ENCODE peak calls at places on chromosomes 12 and 14, in ten cellular contexts. B, G, Q, C, W, A, Z, F, R and I are unnamed samples.

GRCh38 chr14:67426161-67426560 is 14.2 kb upstream of the PLEK2 start:
- DNase-seq in B (no peak), G (no peak), Q (no peak), C (no peak), W (no peak), A (no peak), Z (no peak), F (no peak), R (no peak), I (no peak)

GRCh38 chr12:56836317-56836716 is 73.2 kb downstream of the HSD17B6 start:
- DNase-seq in B (peak; percentile 26), G (no peak), Q (peak; percentile 50), C (peak; percentile 17), W (no peak), A (no peak), Z (no peak), F (no peak), R (no peak), I (peak; percentile 40)

GRCh38 chr14:101010293-101010692 is 106.8 kb upstream of the RTL1 start:
- DNase-seq in B (no peak), G (no peak), Q (no peak), C (no peak), W (no peak), A (no peak), Z (no peak), F (peak; percentile 63), R (no peak), I (no peak)

GRCh38 chr14:79842270-79842669 is 369.0 kb downstream of the DIO2 start:
- DNase-seq in B (peak; percentile 67), G (peak; percentile 37), Q (no peak), C (peak; percentile 47), W (no peak), A (no peak), Z (no peak), F (no peak), R (no peak), I (no peak)

GRCh38 chr12:126768517-126768916 is 1498.5 kb upstream of the TMEM132C start:
- DNase-seq in B (no peak), G (no peak), Q (no peak), C (no peak), W (no peak), A (no peak), Z (no peak), F (no peak), R (no peak), I (no peak)

GRCh38 chr14:93219103-93219726 is 12.2 kb downstream of the UBR7 start:
- DNase-seq in B (peak; percentile 78), G (no peak), Q (no peak), C (no peak), W (peak; percentile 59), A (no peak), Z (no peak), F (no peak), R (peak; percentile 72), I (no peak)

GRCh38 chr12:114678028-114678427 is 5.9 kb downstream of the TBX3 start:
- DNase-seq in B (no peak), G (no peak), Q (no peak), C (no peak), W (no peak), A (no peak), Z (no peak), F (no peak), R (no peak), I (no peak)

GRCh38 chr12:29131539-29131938 is 17.5 kb upstream of the FAR2 start:
- DNase-seq in B (peak; percentile 69), G (no peak), Q (no peak), C (no peak), W (no peak), A (peak; percentile 38), Z (no peak), F (no peak), R (no peak), I (no peak)

GRCh38 chr12:46556105-46556559 is 183.6 kb upstream of the SLC38A2 start:
- DNase-seq in B (peak; percentile 93), G (no peak), Q (no peak), C (no peak), W (no peak), A (no peak), Z (no peak), F (no peak), R (peak; percentile 49), I (no peak)

GRCh38 chr12:92030618-92031017 is 115.0 kb downstream of the BTG1 start:
- DNase-seq in B (peak; percentile 78), G (peak; percentile 20), Q (no peak), C (peak; percentile 80), W (peak; percentile 53), A (no peak), Z (no peak), F (no peak), R (no peak), I (no peak)

GRCh38 chr12:95462081-95462480 is 11.9 kb upstream of the METAP2 start:
- DNase-seq in B (no peak), G (no peak), Q (no peak), C (no peak), W (no peak), A (no peak), Z (no peak), F (no peak), R (no peak), I (no peak)

GRCh38 chr12:80282761-80283160 is 161.3 kb upstream of the PTPRQ start:
- DNase-seq in B (no peak), G (no peak), Q (no peak), C (no peak), W (no peak), A (no peak), Z (no peak), F (no peak), R (no peak), I (no peak)

GRCh38 chr12:89117448-89118034 is 234.8 kb downstream of the DUSP6 start:
- DNase-seq in B (peak; percentile 8), G (no peak), Q (peak; percentile 38), C (no peak), W (peak; percentile 74), A (no peak), Z (no peak), F (no peak), R (no peak), I (no peak)

GRCh38 chr12:56581418-56582145 is 48.5 kb downstream of the BAZ2A start:
- DNase-seq in B (peak; percentile 49), G (no peak), Q (no peak), C (no peak), W (no peak), A (no peak), Z (no peak), F (no peak), R (no peak), I (no peak)

GRCh38 chr12:89345830-89346740 is 6.2 kb downstream of the DUSP6 start:
- DNase-seq in B (peak; percentile 90), G (peak; percentile 80), Q (peak; percentile 80), C (peak; percentile 47), W (peak; percentile 34), A (peak; percentile 91), Z (no peak), F (no peak), R (peak; percentile 50), I (peak; percentile 78)

DNA sequence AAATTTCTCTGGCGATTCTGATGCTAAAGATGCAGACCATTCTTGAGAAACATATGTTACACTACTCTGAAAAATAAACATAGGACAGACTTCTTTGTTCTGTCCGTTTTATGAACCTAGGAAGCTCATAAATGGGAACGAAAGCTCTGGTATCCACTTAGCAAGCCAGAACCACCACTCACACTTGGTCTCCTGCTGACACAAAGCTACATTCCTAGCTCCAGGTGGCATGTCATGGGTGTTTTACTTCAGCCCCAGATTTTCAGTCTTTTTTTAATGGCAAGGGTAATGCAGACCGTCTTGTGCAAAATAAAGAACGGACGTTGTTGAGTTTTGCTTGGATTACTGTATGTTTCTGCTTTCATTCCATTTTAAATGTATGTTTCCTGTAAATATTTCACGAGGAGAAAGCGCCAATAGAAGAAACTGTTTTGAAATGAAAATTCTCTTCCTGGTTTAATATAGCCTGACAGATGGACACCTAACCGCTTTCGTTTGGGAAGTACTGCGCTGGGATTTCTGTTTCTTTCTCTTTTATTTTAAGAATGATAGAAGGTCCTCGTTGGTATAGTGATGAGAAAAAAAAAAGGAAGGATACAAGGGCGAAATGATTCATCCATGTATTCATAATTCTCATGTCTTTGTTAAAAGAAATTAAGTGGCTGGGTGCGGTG is 820 bp upstream of the COQ5 start:
- DNase-seq in B (peak; percentile 50), G (no peak), Q (no peak), C (no peak), W (peak; percentile 36), A (no peak), Z (no peak), F (no peak), R (peak; percentile 55), I (no peak)
- TF ChIP-seq CTCF in B (peak; percentile 9), G (no peak), Q (no peak), C (no peak), W (no peak), A (no peak), Z (no peak), F (no peak), R (no peak), I (no peak)

GRCh38 chr12:83067981-83068380 is 381.3 kb downstream of the TMTC2 start:
- DNase-seq in B (no peak), G (no peak), Q (no peak), C (no peak), W (no peak), A (no peak), Z (no peak), F (no peak), R (no peak), I (no peak)

GRCh38 chr12:83065562-83065961 is 378.9 kb downstream of the TMTC2 start:
- DNase-seq in B (no peak), G (no peak), Q (no peak), C (no peak), W (no peak), A (no peak), Z (no peak), F (no peak), R (no peak), I (no peak)
- TF ChIP-seq CTCF in B (no peak), G (no peak), Q (no peak), C (no peak), W (no peak), A (no peak), Z (no peak), F (no peak), R (no peak), I (no peak)

GRCh38 chr12:2058837-2059236 is 6.0 kb downstream of the CACNA1C start:
- DNase-seq in B (no peak), G (no peak), Q (no peak), C (no peak), W (no peak), A (no peak), Z (no peak), F (no peak), R (no peak), I (no peak)
- TF ChIP-seq CTCF in B (no peak), G (no peak), Q (no peak), C (no peak), W (no peak), A (no peak), Z (no peak), F (no peak), R (no peak), I (no peak)

GRCh38 chr14:36256131-36256801 is 64.2 kb downstream of the MBIP start:
- DNase-seq in B (peak; percentile 18), G (no peak), Q (no peak), C (no peak), W (peak; percentile 65), A (peak; percentile 8), Z (no peak), F (no peak), R (no peak), I (no peak)

GRCh38 chr14:36258241-36258640 is 62.2 kb downstream of the MBIP start:
- DNase-seq in B (no peak), G (no peak), Q (no peak), C (no peak), W (no peak), A (no peak), Z (no peak), F (no peak), R (no peak), I (no peak)

GRCh38 chr14:36254020-36254614 is 66.3 kb downstream of the MBIP start:
- DNase-seq in B (peak; percentile 19), G (no peak), Q (no peak), C (no peak), W (no peak), A (no peak), Z (no peak), F (no peak), R (no peak), I (no peak)
- TF ChIP-seq CTCF in B (no peak), G (no peak), Q (no peak), C (no peak), W (no peak), A (no peak), Z (no peak), F (no peak), R (peak; percentile 14), I (no peak)